ENCODE peak calls at places on chromosomes 16 and 17, in five cellular contexts. One of them, this sample, is unnamed.

GRCh38 chr16:29645699-29646187 is 17.3 kb upstream of the SPN start:
- DNase-seq in psoas muscle: no peak
- DNase-seq in left lung: no peak
- DNase-seq in adrenal gland: no peak
- DNase-seq in fibroblast of the aortic adventitia: peak
- DNase-seq in this sample: no peak

GRCh38 chr16:54200161-54200534 is 86.4 kb downstream of the IRX3 start:
- DNase-seq in adrenal gland: no peak
- DNase-seq in psoas muscle: no peak
- DNase-seq in left lung: no peak
- DNase-seq in fibroblast of the aortic adventitia: no peak
- DNase-seq in this sample: no peak

GRCh38 chr17:45294506-45294905 is 22.3 kb downstream of the MAP3K14 start:
- DNase-seq in fibroblast of the aortic adventitia: peak
- DNase-seq in left lung: no peak
- DNase-seq in psoas muscle: no peak
- DNase-seq in adrenal gland: peak
- DNase-seq in this sample: peak

GRCh38 chr17:32627233-32628008 is 140.6 kb downstream of the CDK5R1 start:
- DNase-seq in psoas muscle: no peak
- DNase-seq in fibroblast of the aortic adventitia: peak
- DNase-seq in adrenal gland: no peak
- DNase-seq in left lung: no peak
- DNase-seq in this sample: no peak

GRCh38 chr17:12024332-12024731 is 3.7 kb downstream of the MAP2K4 start:
- DNase-seq in fibroblast of the aortic adventitia: peak
- DNase-seq in psoas muscle: no peak
- DNase-seq in adrenal gland: no peak
- DNase-seq in left lung: no peak
- DNase-seq in this sample: peak

GRCh38 chr16:87697256-87697655 is 68.5 kb downstream of the KLHDC4 start:
- DNase-seq in adrenal gland: no peak
- DNase-seq in left lung: no peak
- DNase-seq in psoas muscle: no peak
- DNase-seq in fibroblast of the aortic adventitia: no peak
- DNase-seq in this sample: no peak

GRCh38 chr17:10754109-10754508 is 24.3 kb upstream of the TMEM220 start:
- DNase-seq in adrenal gland: peak
- DNase-seq in psoas muscle: peak
- DNase-seq in left lung: no peak
- DNase-seq in fibroblast of the aortic adventitia: peak
- DNase-seq in this sample: no peak

GRCh38 chr17:35537569-35538209 is at the start of gene SLFN12L:
- DNase-seq in fibroblast of the aortic adventitia: peak
- DNase-seq in psoas muscle: no peak
- DNase-seq in left lung: no peak
- DNase-seq in adrenal gland: no peak
- DNase-seq in this sample: no peak

GRCh38 chr17:40613755-40614154 is 33.9 kb downstream of the SMARCE1 start:
- DNase-seq in left lung: no peak
- DNase-seq in adrenal gland: no peak
- DNase-seq in fibroblast of the aortic adventitia: no peak
- DNase-seq in psoas muscle: no peak
- DNase-seq in this sample: no peak

GRCh38 chr16:8572919-8573724 is 17.2 kb downstream of the TMEM114 start:
- DNase-seq in adrenal gland: peak
- DNase-seq in psoas muscle: no peak
- DNase-seq in left lung: no peak
- DNase-seq in fibroblast of the aortic adventitia: peak
- DNase-seq in this sample: no peak

GRCh38 chr17:69523252-69523861 is 108.9 kb downstream of the MAP2K6 start:
- DNase-seq in adrenal gland: no peak
- DNase-seq in psoas muscle: no peak
- DNase-seq in fibroblast of the aortic adventitia: peak
- DNase-seq in left lung: no peak
- DNase-seq in this sample: no peak

GRCh38 chr17:43846963-43847369 is at the start of gene CD300LG:
- DNase-seq in adrenal gland: no peak
- DNase-seq in fibroblast of the aortic adventitia: no peak
- DNase-seq in left lung: no peak
- DNase-seq in psoas muscle: peak
- DNase-seq in this sample: no peak

GRCh38 chr17:81438024-81438664 is 42.9 kb downstream of the BAHCC1 start:
- DNase-seq in left lung: no peak
- DNase-seq in fibroblast of the aortic adventitia: no peak
- DNase-seq in adrenal gland: no peak
- DNase-seq in psoas muscle: no peak
- DNase-seq in this sample: no peak

GRCh38 chr16:907819-908218 is 63.0 kb downstream of the LMF1 start:
- DNase-seq in psoas muscle: no peak
- DNase-seq in fibroblast of the aortic adventitia: no peak
- DNase-seq in left lung: peak
- DNase-seq in adrenal gland: no peak
- DNase-seq in this sample: no peak

GRCh38 chr16:75322706-75323105 is 71.3 kb upstream of the BCAR1 start:
- DNase-seq in fibroblast of the aortic adventitia: peak
- DNase-seq in psoas muscle: no peak
- DNase-seq in adrenal gland: no peak
- DNase-seq in left lung: no peak
- DNase-seq in this sample: no peak

GRCh38 chr16:50396770-50397525 is 28.2 kb upstream of the BRD7 start:
- DNase-seq in adrenal gland: no peak
- DNase-seq in fibroblast of the aortic adventitia: peak
- DNase-seq in psoas muscle: no peak
- DNase-seq in left lung: no peak
- DNase-seq in this sample: no peak

GRCh38 chr16:20940864-20941634 is 40.5 kb downstream of the LYRM1 start:
- DNase-seq in fibroblast of the aortic adventitia: no peak
- DNase-seq in psoas muscle: no peak
- DNase-seq in left lung: no peak
- DNase-seq in adrenal gland: no peak
- DNase-seq in this sample: no peak

GRCh38 chr17:61209099-61209439 is 190.6 kb upstream of the TBX2 start:
- DNase-seq in adrenal gland: no peak
- DNase-seq in psoas muscle: no peak
- DNase-seq in fibroblast of the aortic adventitia: no peak
- DNase-seq in left lung: no peak
- DNase-seq in this sample: no peak

GRCh38 chr16:22296225-22297113 is 740 bp upstream of the POLR3E start:
- DNase-seq in left lung: no peak
- DNase-seq in psoas muscle: no peak
- DNase-seq in adrenal gland: no peak
- DNase-seq in fibroblast of the aortic adventitia: peak
- DNase-seq in this sample: no peak

GRCh38 chr16:67068212-67068753 is 39.3 kb downstream of the CBFB start:
- DNase-seq in left lung: no peak
- DNase-seq in psoas muscle: no peak
- DNase-seq in fibroblast of the aortic adventitia: no peak
- DNase-seq in adrenal gland: no peak
- DNase-seq in this sample: no peak

GRCh38 chr16:84584678-84585077 is 33.2 kb downstream of the COTL1 start:
- DNase-seq in adrenal gland: no peak
- DNase-seq in left lung: no peak
- DNase-seq in fibroblast of the aortic adventitia: no peak
- DNase-seq in psoas muscle: no peak
- DNase-seq in this sample: no peak

DNA sequence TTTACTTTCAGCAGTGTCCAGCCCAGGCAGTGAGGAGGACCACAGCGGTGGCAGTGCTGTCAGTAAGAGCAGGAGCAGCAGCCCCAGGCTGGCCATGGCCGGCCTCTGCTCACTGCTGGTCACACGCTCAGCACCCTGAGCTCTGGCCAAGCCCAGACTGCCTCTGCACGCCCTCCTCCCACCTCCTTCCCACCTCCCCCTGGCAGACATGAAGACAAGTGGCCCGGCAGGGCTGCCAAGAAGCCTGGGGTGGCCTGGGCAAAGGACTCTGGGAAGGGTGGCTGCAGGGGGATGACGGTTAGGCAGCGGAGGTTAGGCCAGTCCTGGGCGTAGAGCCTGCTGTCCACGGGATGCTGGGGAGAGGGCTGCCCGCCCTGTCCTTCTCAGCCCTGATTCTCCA is at the start of gene C16orf89:
- DNase-seq in fibroblast of the aortic adventitia: no peak
- DNase-seq in adrenal gland: no peak
- DNase-seq in left lung: peak
- DNase-seq in psoas muscle: no peak
- DNase-seq in this sample: no peak
- H3K4me3 ChIP-seq in fibroblast of the aortic adventitia: no peak
- H3K4me3 ChIP-seq in adrenal gland: no peak
- H3K4me3 ChIP-seq in left lung: peak
- H3K4me3 ChIP-seq in psoas muscle: no peak
- H3K4me3 ChIP-seq in this sample: no peak

DNA sequence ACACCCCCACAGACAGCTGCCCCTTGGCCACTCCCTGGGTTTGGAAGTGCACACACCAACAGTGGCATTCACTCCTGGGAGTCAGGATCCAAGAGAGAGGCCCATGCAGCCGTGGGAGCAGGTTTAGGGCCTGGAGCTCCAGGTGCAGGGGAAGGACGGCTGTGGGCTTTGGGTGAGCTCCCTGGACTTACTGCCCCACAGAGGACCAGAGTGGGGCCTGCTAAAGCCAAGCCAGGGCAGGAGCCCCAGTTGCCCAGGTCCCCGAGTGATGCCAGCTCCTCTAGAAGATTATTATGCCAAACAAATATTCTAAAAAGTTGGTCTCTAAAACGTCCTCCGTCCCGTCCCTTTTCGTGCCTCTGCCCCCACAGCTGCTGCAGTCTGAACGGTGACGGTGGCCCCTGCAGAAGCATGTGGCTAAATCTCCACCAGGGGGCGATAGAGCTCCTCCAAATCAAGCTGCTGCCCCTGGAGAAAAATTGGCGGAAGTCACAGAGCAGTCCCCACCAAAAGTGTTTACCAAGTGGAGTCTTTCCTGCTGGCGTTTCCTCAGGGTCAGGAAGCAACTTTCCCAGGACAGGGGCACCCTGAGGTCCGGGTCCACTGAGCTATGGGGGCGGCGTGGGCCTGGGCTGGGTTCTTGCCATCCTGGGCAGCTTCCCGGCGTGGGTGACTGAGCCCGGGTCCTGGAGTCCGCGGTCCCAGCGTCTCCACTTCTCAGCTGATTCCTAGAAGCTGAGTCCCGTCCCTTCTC is 4.2 kb downstream of the ARMC7 start:
- DNase-seq in adrenal gland: peak
- DNase-seq in psoas muscle: peak
- DNase-seq in left lung: peak
- DNase-seq in fibroblast of the aortic adventitia: peak
- DNase-seq in this sample: peak
- H3K4me3 ChIP-seq in adrenal gland: peak
- H3K4me3 ChIP-seq in psoas muscle: peak
- H3K4me3 ChIP-seq in left lung: peak
- H3K4me3 ChIP-seq in fibroblast of the aortic adventitia: peak
- H3K4me3 ChIP-seq in this sample: peak

GRCh38 chr17:47819475-47819874 is 2.1 kb downstream of the OSBPL7 start:
- DNase-seq in adrenal gland: no peak
- DNase-seq in fibroblast of the aortic adventitia: no peak
- DNase-seq in left lung: no peak
- DNase-seq in psoas muscle: no peak
- DNase-seq in this sample: no peak

GRCh38 chr17:47818002-47818695 is 3.4 kb downstream of the OSBPL7 start:
- DNase-seq in psoas muscle: no peak
- DNase-seq in adrenal gland: no peak
- DNase-seq in fibroblast of the aortic adventitia: no peak
- DNase-seq in left lung: no peak
- DNase-seq in this sample: no peak

GRCh38 chr17:47821031-47821423 is 567 bp downstream of the OSBPL7 start:
- DNase-seq in fibroblast of the aortic adventitia: no peak
- DNase-seq in psoas muscle: no peak
- DNase-seq in adrenal gland: no peak
- DNase-seq in left lung: no peak
- DNase-seq in this sample: no peak

GRCh38 chr17:47821424-47822379 is at the start of gene OSBPL7:
- DNase-seq in adrenal gland: peak
- DNase-seq in psoas muscle: peak
- DNase-seq in fibroblast of the aortic adventitia: peak
- DNase-seq in left lung: peak
- DNase-seq in this sample: peak

DNA sequence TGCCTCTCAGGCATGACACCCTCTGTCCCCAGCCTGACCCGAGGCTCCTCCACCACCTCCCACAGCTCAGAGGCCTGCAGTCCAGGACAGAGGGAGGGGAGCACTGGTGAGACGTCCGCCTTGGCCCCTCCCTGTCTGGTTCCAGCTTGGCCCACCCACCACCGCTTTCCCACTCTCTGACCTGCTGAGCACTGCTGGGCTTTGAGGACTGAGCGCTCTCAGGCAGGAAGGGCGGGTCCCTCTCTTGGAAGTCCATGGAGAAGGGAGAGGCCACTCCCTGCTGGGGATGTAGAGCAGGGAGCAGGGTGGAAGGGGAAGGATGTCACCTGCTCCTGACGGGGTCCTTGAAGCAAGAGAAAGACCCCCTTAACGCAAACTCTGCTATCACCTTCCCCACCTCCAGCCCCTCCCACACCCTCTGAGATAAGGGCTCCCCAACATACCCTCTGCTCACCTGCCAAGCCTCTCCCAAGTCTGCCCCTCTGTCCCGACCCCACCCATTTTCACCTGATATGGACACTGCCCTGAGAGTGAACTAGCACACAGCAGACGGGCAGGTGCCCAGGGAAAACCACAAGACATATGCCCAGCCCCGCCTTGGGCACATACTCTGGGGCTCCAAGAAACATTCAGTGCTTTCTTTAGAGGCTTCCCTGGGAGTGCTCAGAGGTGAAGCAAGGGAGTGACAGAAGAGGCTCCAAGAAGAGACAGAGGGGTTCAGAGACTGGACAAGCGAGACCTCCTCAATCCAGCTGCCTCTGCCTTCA is 1.4 kb downstream of the OSBPL7 start:
- DNase-seq in fibroblast of the aortic adventitia: no peak
- DNase-seq in left lung: no peak
- DNase-seq in psoas muscle: no peak
- DNase-seq in adrenal gland: no peak
- DNase-seq in this sample: no peak
- H3K4me3 ChIP-seq in fibroblast of the aortic adventitia: peak
- H3K4me3 ChIP-seq in left lung: peak
- H3K4me3 ChIP-seq in psoas muscle: peak
- H3K4me3 ChIP-seq in adrenal gland: no peak
- H3K4me3 ChIP-seq in this sample: peak

DNA sequence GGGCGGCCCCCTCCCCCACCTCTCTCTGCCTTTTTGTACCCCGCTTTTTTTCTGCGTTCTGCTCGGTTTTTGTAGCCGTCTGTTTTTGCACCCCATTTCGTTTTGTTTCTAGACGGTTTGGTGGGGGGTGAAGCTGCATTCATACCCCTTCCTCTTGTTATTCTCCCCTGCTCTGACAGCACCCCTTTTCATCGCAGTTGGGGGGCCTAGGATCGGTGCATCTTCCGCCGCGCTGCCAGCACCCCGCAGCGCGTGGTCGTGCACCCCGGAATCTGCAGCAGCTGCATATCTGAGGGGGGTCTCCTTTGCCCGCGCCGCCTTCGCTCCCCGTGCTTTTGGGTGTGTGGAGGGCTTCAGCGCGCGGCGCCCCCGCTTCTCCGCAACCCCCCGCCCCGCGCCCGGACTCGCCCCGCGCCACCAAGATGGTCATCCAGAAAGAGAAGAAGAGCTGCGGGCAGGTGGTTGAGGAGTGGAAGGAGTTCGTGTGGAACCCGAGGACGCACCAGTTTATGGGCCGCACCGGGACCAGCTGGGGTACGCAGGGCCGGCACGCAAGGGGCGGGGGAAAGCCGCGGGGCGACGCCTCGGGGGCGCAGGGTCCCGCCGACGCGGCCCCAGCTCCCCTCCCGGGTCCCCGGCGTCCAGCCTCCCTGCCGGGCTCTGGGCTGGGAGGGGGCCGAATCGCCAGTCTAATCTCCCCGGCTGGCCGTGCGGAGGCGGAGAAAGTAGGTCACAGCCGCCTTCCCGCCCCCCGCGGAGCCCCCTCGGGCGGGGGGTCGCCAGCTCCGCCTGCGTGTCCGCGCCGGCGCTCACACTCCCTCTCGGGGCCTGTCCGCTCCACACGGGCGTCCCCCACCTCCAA is 602 bp downstream of the ATP1B2 start:
- DNase-seq in psoas muscle: no peak
- DNase-seq in fibroblast of the aortic adventitia: no peak
- DNase-seq in adrenal gland: no peak
- DNase-seq in left lung: no peak
- DNase-seq in this sample: no peak
- H3K4me3 ChIP-seq in psoas muscle: peak
- H3K4me3 ChIP-seq in fibroblast of the aortic adventitia: peak
- H3K4me3 ChIP-seq in adrenal gland: peak
- H3K4me3 ChIP-seq in left lung: peak
- H3K4me3 ChIP-seq in this sample: peak